ENCODE peak calls at places on chromosome 2, in nine cellular contexts. H is SJSA1; Y is stimulated activated CD4-positive, alpha-beta T cell treated with anti-CD3 and anti-CD28 coated beads, Interleukin-2, amount 100 ng/mL, for 48 hours; P is iPS-NIHi11; I is NCI-H1417; Q is HEK293T; W is neural progenitor cell; M is fibroblast of pulmonary artery; K is mammary epithelial cell. L is an unnamed sample.

GRCh38 chr2:227772197-227772661 is 26.5 kb downstream of the SCYGR8 start:
- DNase-seq in H (peak; percentile 10), Y (no peak), P (no peak), I (peak; percentile 67), Q (no peak), W (no peak), M (no peak), K (no peak), L (no peak)

GRCh38 chr2:157160131-157160530 is 97.4 kb upstream of the GALNT5 start:
- DNase-seq in H (no peak), Y (no peak), P (no peak), I (no peak), Q (no peak), W (no peak), M (no peak), K (no peak), L (no peak)

GRCh38 chr2:89848763-89849162 is 1157.3 kb downstream of the RPIA start:
- DNase-seq in H (no peak), Y (no peak), P (no peak), I (no peak), Q (no peak), W (no peak), M (no peak), K (no peak), L (peak; percentile 41)

GRCh38 chr2:105929506-105929905 is 184.8 kb downstream of the NCK2 start:
- DNase-seq in H (no peak), Y (no peak), P (no peak), I (no peak), Q (no peak), W (no peak), M (peak; percentile 53), K (no peak), L (no peak)

GRCh38 chr2:241763551-241764271 is 12.9 kb upstream of the GAL3ST2 start:
- DNase-seq in H (no peak), Y (no peak), P (peak; percentile 2), I (no peak), Q (no peak), W (no peak), M (no peak), K (no peak), L (peak; percentile 13)

GRCh38 chr2:95273911-95274290 is 348 bp upstream of the PROM2 start:
- DNase-seq in H (no peak), Y (no peak), P (no peak), I (no peak), Q (no peak), W (no peak), M (no peak), K (peak; percentile 40), L (peak; percentile 77)

GRCh38 chr2:16640867-16641266 is 24.8 kb downstream of the CYRIA start:
- DNase-seq in H (no peak), Y (no peak), P (no peak), I (no peak), Q (no peak), W (no peak), M (peak; percentile 59), K (no peak), L (no peak)

GRCh38 chr2:177474904-177475474 is 82.4 kb downstream of the AGPS start:
- DNase-seq in H (no peak), Y (no peak), P (no peak), I (no peak), Q (no peak), W (no peak), M (peak; percentile 76), K (no peak), L (no peak)

GRCh38 chr2:103402944-103403343 is 641.1 kb downstream of the TMEM182 start:
- DNase-seq in H (no peak), Y (no peak), P (no peak), I (no peak), Q (no peak), W (no peak), M (no peak), K (no peak), L (no peak)

GRCh38 chr2:35504419-35504818 is 851.2 kb upstream of the CRIM1 start:
- DNase-seq in H (no peak), Y (no peak), P (no peak), I (no peak), Q (no peak), W (no peak), M (no peak), K (no peak), L (no peak)

L was measured in osteoblast.